ENCODE peak calls at places on chromosomes 6 and 20, in six cellular contexts. One of them, this sample, is unnamed.

GRCh38 chr6:19301980-19302379 is 535.2 kb upstream of the ID4 start:
- DNase-seq in NCI-H1105: no peak
- DNase-seq in dermis blood vessel endothelial cell: no peak
- DNase-seq in AG08396: peak
- DNase-seq in stimulated activated CD4-positive, alpha-beta T cell treated with anti-CD3 and anti-CD28 coated beads, TNF-alpha, amount 100 ng/mL, for 24 hours: no peak
- DNase-seq in RCC 7860: peak
- DNase-seq in this sample: peak

GRCh38 chr6:62803094-62803493 is 408.2 kb upstream of the FKBP1C start:
- DNase-seq in NCI-H1105: no peak
- DNase-seq in dermis blood vessel endothelial cell: no peak
- DNase-seq in AG08396: no peak
- DNase-seq in stimulated activated CD4-positive, alpha-beta T cell treated with anti-CD3 and anti-CD28 coated beads, TNF-alpha, amount 100 ng/mL, for 24 hours: no peak
- DNase-seq in RCC 7860: no peak
- DNase-seq in this sample: no peak

GRCh38 chr6:24824142-24824755 is 25.5 kb upstream of the ARMH2 start:
- DNase-seq in NCI-H1105: no peak
- DNase-seq in dermis blood vessel endothelial cell: no peak
- DNase-seq in AG08396: no peak
- DNase-seq in stimulated activated CD4-positive, alpha-beta T cell treated with anti-CD3 and anti-CD28 coated beads, TNF-alpha, amount 100 ng/mL, for 24 hours: no peak
- DNase-seq in RCC 7860: no peak
- DNase-seq in this sample: no peak

GRCh38 chr6:25084508-25084833 is 148.7 kb upstream of the RIPOR2 start:
- DNase-seq in NCI-H1105: no peak
- DNase-seq in dermis blood vessel endothelial cell: no peak
- DNase-seq in AG08396: no peak
- DNase-seq in stimulated activated CD4-positive, alpha-beta T cell treated with anti-CD3 and anti-CD28 coated beads, TNF-alpha, amount 100 ng/mL, for 24 hours: no peak
- DNase-seq in RCC 7860: no peak
- DNase-seq in this sample: no peak

GRCh38 chr6:37638414-37639079 is 59.1 kb downstream of the MDGA1 start:
- DNase-seq in NCI-H1105: no peak
- DNase-seq in dermis blood vessel endothelial cell: no peak
- DNase-seq in AG08396: no peak
- DNase-seq in stimulated activated CD4-positive, alpha-beta T cell treated with anti-CD3 and anti-CD28 coated beads, TNF-alpha, amount 100 ng/mL, for 24 hours: no peak
- DNase-seq in RCC 7860: no peak
- DNase-seq in this sample: no peak

GRCh38 chr20:48704761-48705160 is 123.0 kb downstream of the PREX1 start:
- DNase-seq in NCI-H1105: no peak
- DNase-seq in dermis blood vessel endothelial cell: no peak
- DNase-seq in AG08396: no peak
- DNase-seq in stimulated activated CD4-positive, alpha-beta T cell treated with anti-CD3 and anti-CD28 coated beads, TNF-alpha, amount 100 ng/mL, for 24 hours: no peak
- DNase-seq in RCC 7860: no peak
- DNase-seq in this sample: no peak

GRCh38 chr6:11711644-11711993 is 67.0 kb downstream of the ADTRP start:
- DNase-seq in NCI-H1105: no peak
- DNase-seq in dermis blood vessel endothelial cell: no peak
- DNase-seq in AG08396: no peak
- DNase-seq in stimulated activated CD4-positive, alpha-beta T cell treated with anti-CD3 and anti-CD28 coated beads, TNF-alpha, amount 100 ng/mL, for 24 hours: peak
- DNase-seq in RCC 7860: no peak
- DNase-seq in this sample: no peak

GRCh38 chr6:37435373-37435772 is 2.4 kb downstream of the CMTR1 start:
- DNase-seq in NCI-H1105: no peak
- DNase-seq in dermis blood vessel endothelial cell: no peak
- DNase-seq in AG08396: no peak
- DNase-seq in stimulated activated CD4-positive, alpha-beta T cell treated with anti-CD3 and anti-CD28 coated beads, TNF-alpha, amount 100 ng/mL, for 24 hours: no peak
- DNase-seq in RCC 7860: no peak
- DNase-seq in this sample: no peak

GRCh38 chr6:12602951-12603710 is 113.4 kb upstream of the PHACTR1 start:
- DNase-seq in NCI-H1105: peak
- DNase-seq in dermis blood vessel endothelial cell: peak
- DNase-seq in AG08396: peak
- DNase-seq in stimulated activated CD4-positive, alpha-beta T cell treated with anti-CD3 and anti-CD28 coated beads, TNF-alpha, amount 100 ng/mL, for 24 hours: no peak
- DNase-seq in RCC 7860: peak
- DNase-seq in this sample: no peak

GRCh38 chr6:20881365-20881764 is 347.1 kb downstream of the CDKAL1 start:
- DNase-seq in NCI-H1105: no peak
- DNase-seq in dermis blood vessel endothelial cell: no peak
- DNase-seq in AG08396: no peak
- DNase-seq in stimulated activated CD4-positive, alpha-beta T cell treated with anti-CD3 and anti-CD28 coated beads, TNF-alpha, amount 100 ng/mL, for 24 hours: no peak
- DNase-seq in RCC 7860: no peak
- DNase-seq in this sample: no peak

GRCh38 chr20:17417221-17417620 is 114.0 kb downstream of the BFSP1 start:
- DNase-seq in NCI-H1105: no peak
- DNase-seq in dermis blood vessel endothelial cell: no peak
- DNase-seq in AG08396: no peak
- DNase-seq in stimulated activated CD4-positive, alpha-beta T cell treated with anti-CD3 and anti-CD28 coated beads, TNF-alpha, amount 100 ng/mL, for 24 hours: no peak
- DNase-seq in RCC 7860: no peak
- DNase-seq in this sample: no peak

GRCh38 chr6:20038805-20039204 is 173.5 kb downstream of the MBOAT1 start:
- DNase-seq in NCI-H1105: no peak
- DNase-seq in dermis blood vessel endothelial cell: no peak
- DNase-seq in AG08396: no peak
- DNase-seq in stimulated activated CD4-positive, alpha-beta T cell treated with anti-CD3 and anti-CD28 coated beads, TNF-alpha, amount 100 ng/mL, for 24 hours: no peak
- DNase-seq in RCC 7860: no peak
- DNase-seq in this sample: no peak

GRCh38 chr6:39365281-39366074 is 43.0 kb upstream of the KCNK16 start:
- DNase-seq in NCI-H1105: no peak
- DNase-seq in dermis blood vessel endothelial cell: no peak
- DNase-seq in AG08396: peak
- DNase-seq in stimulated activated CD4-positive, alpha-beta T cell treated with anti-CD3 and anti-CD28 coated beads, TNF-alpha, amount 100 ng/mL, for 24 hours: no peak
- DNase-seq in RCC 7860: peak
- DNase-seq in this sample: no peak

GRCh38 chr6:6547111-6547879 is 41.2 kb upstream of the LY86 start:
- DNase-seq in NCI-H1105: peak
- DNase-seq in dermis blood vessel endothelial cell: peak
- DNase-seq in AG08396: peak
- DNase-seq in stimulated activated CD4-positive, alpha-beta T cell treated with anti-CD3 and anti-CD28 coated beads, TNF-alpha, amount 100 ng/mL, for 24 hours: peak
- DNase-seq in RCC 7860: peak
- DNase-seq in this sample: no peak

This sample was measured in NCI-H1092.